ENCODE peak calls at places on chromosomes 4 and X, in seven cellular contexts. C, U, H, W, Q, K and J are unnamed samples.

GRCh38 chrX:30875957-30876356 is 13.1 kb downstream of the TAB3 start:
- DNase-seq in C (no peak), U (no peak), H (no peak), W (no peak), Q (peak), K (no peak), J (no peak)

GRCh38 chrX:72676465-72676864 is 37.6 kb downstream of the PHKA1 start:
- DNase-seq in C (no peak), U (no peak), H (no peak), W (no peak), Q (no peak), K (no peak), J (no peak)

GRCh38 chr4:128155231-128155855 is 94.2 kb downstream of the LARP1B start:
- DNase-seq in C (no peak), U (no peak), H (no peak), W (no peak), Q (no peak), K (no peak), J (no peak)

GRCh38 chr4:103204114-103204513 is 6.0 kb upstream of the CENPE start:
- DNase-seq in C (no peak), U (no peak), H (no peak), W (no peak), Q (peak), K (no peak), J (no peak)

GRCh38 chrX:123859409-123859827 is 435 bp upstream of the XIAP start:
- DNase-seq in C (no peak), U (peak), H (no peak), W (no peak), Q (no peak), K (no peak), J (peak)

GRCh38 chrX:74449322-74449936 is 28.1 kb downstream of the SLC16A2 start:
- DNase-seq in C (peak), U (peak), H (peak), W (no peak), Q (no peak), K (no peak), J (no peak)

GRCh38 chrX:107978707-107979307 is 3.4 kb downstream of the TEX13B start:
- DNase-seq in C (no peak), U (no peak), H (no peak), W (no peak), Q (peak), K (no peak), J (no peak)

GRCh38 chrX:42247241-42247640 is 323.9 kb upstream of the CASK start:
- DNase-seq in C (no peak), U (no peak), H (no peak), W (no peak), Q (no peak), K (no peak), J (no peak)

GRCh38 chr4:37793562-37793961 is 32.9 kb upstream of the PGM2 start:
- DNase-seq in C (peak), U (no peak), H (peak), W (no peak), Q (peak), K (no peak), J (no peak)

GRCh38 chr4:92305878-92306520 is 2.2 kb downstream of the GRID2 start:
- DNase-seq in C (no peak), U (no peak), H (no peak), W (no peak), Q (no peak), K (no peak), J (peak)

GRCh38 chrX:69664693-69665092 is 48.8 kb downstream of the EDA start:
- DNase-seq in C (no peak), U (no peak), H (no peak), W (no peak), Q (no peak), K (no peak), J (no peak)

GRCh38 chrX:20372533-20372932 is 105.8 kb upstream of the RPS6KA3 start:
- DNase-seq in C (no peak), U (no peak), H (no peak), W (no peak), Q (peak), K (no peak), J (no peak)

GRCh38 chr4:89868999-89869589 is 25.6 kb upstream of the MMRN1 start:
- DNase-seq in C (no peak), U (no peak), H (no peak), W (no peak), Q (no peak), K (no peak), J (no peak)

GRCh38 chr4:82744284-82744963 is 54.2 kb downstream of the SCD5 start:
- DNase-seq in C (no peak), U (peak), H (no peak), W (no peak), Q (no peak), K (no peak), J (no peak)

GRCh38 chr4:3702551-3703221 is 63.5 kb upstream of the ADRA2C start:
- DNase-seq in C (no peak), U (peak), H (no peak), W (no peak), Q (no peak), K (no peak), J (no peak)

GRCh38 chr4:158166701-158167100 is 6.1 kb downstream of the GASK1B start:
- DNase-seq in C (no peak), U (no peak), H (no peak), W (no peak), Q (no peak), K (no peak), J (no peak)

GRCh38 chr4:43781125-43781524 is 667.5 kb downstream of the KCTD8 start:
- DNase-seq in C (no peak), U (no peak), H (no peak), W (no peak), Q (no peak), K (no peak), J (no peak)

GRCh38 chrX:42725196-42725595 is 52.8 kb downstream of the PPP1R2C start:
- DNase-seq in C (no peak), U (no peak), H (no peak), W (no peak), Q (no peak), K (no peak), J (no peak)

GRCh38 chrX:109362101-109362500 is 119.8 kb downstream of the GUCY2F start:
- DNase-seq in C (no peak), U (no peak), H (no peak), W (no peak), Q (no peak), K (no peak), J (no peak)

GRCh38 chrX:56783450-56783831 is 54.4 kb downstream of the NBDY start:
- DNase-seq in C (no peak), U (peak), H (no peak), W (no peak), Q (no peak), K (no peak), J (peak)

GRCh38 chrX:111719426-111720210 is 38.6 kb downstream of the ALG13 start:
- DNase-seq in C (no peak), U (no peak), H (no peak), W (no peak), Q (no peak), K (no peak), J (no peak)

GRCh38 chr4:38818441-38818976 is 13.9 kb upstream of the TLR1 start:
- DNase-seq in C (no peak), U (no peak), H (no peak), W (no peak), Q (no peak), K (no peak), J (no peak)

GRCh38 chr4:35252071-35252470 is 992.2 kb downstream of the ARAP2 start:
- DNase-seq in C (no peak), U (no peak), H (no peak), W (no peak), Q (no peak), K (no peak), J (no peak)

GRCh38 chr4:88185916-88186315 is 27.5 kb upstream of the ABCG2 start:
- DNase-seq in C (no peak), U (no peak), H (no peak), W (no peak), Q (no peak), K (no peak), J (no peak)

GRCh38 chr4:832108-832507 is 6.2 kb upstream of the CPLX1 start:
- DNase-seq in C (no peak), U (no peak), H (no peak), W (no peak), Q (no peak), K (no peak), J (no peak)

GRCh38 chr4:1658581-1658980 is 25.5 kb downstream of the FAM53A start:
- DNase-seq in C (no peak), U (no peak), H (no peak), W (no peak), Q (no peak), K (no peak), J (no peak)

GRCh38 chrX:136759968-136760367 is 20.8 kb downstream of the ARHGEF6 start:
- DNase-seq in C (no peak), U (no peak), H (no peak), W (no peak), Q (no peak), K (no peak), J (no peak)

GRCh38 chrX:1134156-1134555 is 78.3 kb downstream of the CRLF2 start:
- DNase-seq in C (no peak), U (no peak), H (no peak), W (no peak), Q (no peak), K (no peak), J (no peak)

GRCh38 chr4:95044204-95044848 is 286.6 kb downstream of the BMPR1B start:
- DNase-seq in C (no peak), U (no peak), H (no peak), W (no peak), Q (no peak), K (no peak), J (no peak)

GRCh38 chr4:44447563-44448504 is 775 bp downstream of the KCTD8 start:
- DNase-seq in C (no peak), U (peak), H (no peak), W (no peak), Q (no peak), K (peak), J (peak)